ENCODE peak calls at places on chromosomes 16 and 17, in nine cellular contexts. H is breast epithelium; C is hepatic stellate cell; Y is GM23248; G is CD4-positive, alpha-beta T cell; A is AG09309; E is activated CD4-positive, alpha-beta T cell treated with anti-CD3 and anti-CD28 coated beads, Interleukin-2, amount 10 ng/mL, durations not matched to agents 7 days and 5 days; L is RCC 7860; O is Caki2. F is an unnamed sample.

GRCh38 chr17:13560935-13561334 is 40.8 kb downstream of the HS3ST3A1 start:
- DNase-seq in H (no peak), C (no peak), Y (no peak), G (no peak), A (no peak), E (no peak), L (no peak), O (no peak), F (no peak)

GRCh38 chr16:50305441-50306061 is 39.2 kb downstream of the ADCY7 start:
- DNase-seq in H (no peak), C (no peak), Y (no peak), G (peak; percentile 31), A (no peak), E (no peak), L (no peak), O (no peak), F (no peak)

GRCh38 chr17:78737332-78737731 is 44.7 kb downstream of the CYTH1 start:
- DNase-seq in H (no peak), C (peak; percentile 42), Y (peak; percentile 90), G (no peak), A (peak; percentile 42), E (no peak), L (peak; percentile 50), O (peak; percentile 40), F (peak; percentile 40)

GRCh38 chr17:75777243-75777922 is 7.2 kb upstream of the UNK start:
- DNase-seq in H (no peak), C (no peak), Y (peak; percentile 41), G (no peak), A (no peak), E (no peak), L (no peak), O (no peak), F (no peak)

GRCh38 chr16:17396762-17397498 is 73.8 kb downstream of the XYLT1 start:
- DNase-seq in H (no peak), C (peak; percentile 45), Y (peak; percentile 31), G (no peak), A (no peak), E (peak; percentile 13), L (no peak), O (no peak), F (no peak)

GRCh38 chr17:34195987-34196386 is 59.1 kb upstream of the CCL2 start:
- DNase-seq in H (no peak), C (no peak), Y (no peak), G (no peak), A (no peak), E (no peak), L (no peak), O (no peak), F (no peak)

GRCh38 chr16:63539276-63539675 is 1503.0 kb upstream of the CDH8 start:
- DNase-seq in H (no peak), C (no peak), Y (no peak), G (no peak), A (no peak), E (no peak), L (no peak), O (no peak), F (no peak)

GRCh38 chr16:28098959-28099945 is 35.7 kb upstream of the GSG1L start:
- DNase-seq in H (no peak), C (no peak), Y (no peak), G (no peak), A (no peak), E (no peak), L (no peak), O (no peak), F (no peak)

GRCh38 chr17:18364166-18364565 is 816 bp upstream of the SHMT1 start:
- DNase-seq in H (no peak), C (no peak), Y (no peak), G (no peak), A (no peak), E (no peak), L (no peak), O (no peak), F (no peak)

GRCh38 chr17:79991924-79992656 is 43.6 kb downstream of the TBC1D16 start:
- DNase-seq in H (no peak), C (no peak), Y (peak; percentile 27), G (no peak), A (no peak), E (no peak), L (no peak), O (no peak), F (no peak)

GRCh38 chr16:79437764-79438728 is 162.5 kb downstream of the MAF start:
- DNase-seq in H (peak; percentile 75), C (no peak), Y (no peak), G (no peak), A (no peak), E (no peak), L (peak; percentile 92), O (peak; percentile 18), F (no peak)

GRCh38 chr17:8668181-8668740 is 37.7 kb upstream of the MYH10 start:
- DNase-seq in H (no peak), C (no peak), Y (no peak), G (no peak), A (no peak), E (no peak), L (no peak), O (no peak), F (no peak)

GRCh38 chr17:4010754-4011153 is 46.5 kb upstream of the ATP2A3 start:
- DNase-seq in H (no peak), C (no peak), Y (no peak), G (no peak), A (no peak), E (no peak), L (no peak), O (no peak), F (no peak)

F was measured in HTR-8/SVneo.